ENCODE peak calls at places on chromosome 21, in six cellular contexts. V is MM.1S, L is PC-3, C is OCI-LY7, Z is HCT116, Q is GM23248. P is an unnamed sample.

GRCh38 chr21:38171723-38172344 is 85.0 kb upstream of the KCNJ15 start:
- DNase-seq in L (peak; percentile 55), Z (no peak), C (no peak), V (no peak), Q (peak; percentile 53), P (peak; percentile 72)

GRCh38 chr21:38467911-38468310 is 30.4 kb downstream of the ERG start:
- DNase-seq in Z (no peak), C (no peak), V (no peak), Q (no peak), L (no peak), P (no peak)

GRCh38 chr21:14259669-14260458 is 43.9 kb downstream of the RBM11 start:
- DNase-seq in C (peak; percentile 46), V (peak; percentile 18), Z (peak; percentile 10), Q (peak; percentile 61), L (peak; percentile 72), P (peak; percentile 69)

GRCh38 chr21:41630249-41630648 is 122.3 kb upstream of the TMPRSS2 start:
- DNase-seq in C (no peak), Z (peak; percentile 86), L (peak; percentile 100), Q (peak; percentile 100), V (no peak), P (no peak)

GRCh38 chr21:39610705-39611104 is 2.0 kb upstream of the B3GALT5 start:
- DNase-seq in Z (no peak), V (no peak), Q (no peak), C (no peak), L (peak; percentile 27), P (peak; percentile 65)

GRCh38 chr21:31416465-31416864 is 72.4 kb upstream of the TIAM1 start:
- DNase-seq in C (no peak), Z (no peak), Q (peak; percentile 65), L (peak; percentile 15), V (no peak), P (no peak)

GRCh38 chr21:43933146-43933673 is 68.2 kb downstream of the AGPAT3 start:
- DNase-seq in L (no peak), Z (no peak), Q (no peak), V (no peak), C (no peak), P (no peak)

GRCh38 chr21:42313501-42313969 is 1.7 kb downstream of the TFF3 start:
- DNase-seq in C (no peak), V (peak; percentile 46), L (no peak), Q (no peak), Z (no peak), P (peak; percentile 52)

GRCh38 chr21:28521932-28522826 is 470.5 kb downstream of the LTN1 start:
- DNase-seq in L (peak; percentile 54), Q (peak; percentile 62), V (peak; percentile 33), Z (no peak), C (peak; percentile 39), P (peak; percentile 33)

GRCh38 chr21:42645211-42646075 is 8.0 kb upstream of the PDE9A start:
- DNase-seq in L (no peak), V (peak; percentile 21), Z (no peak), Q (no peak), C (no peak), P (no peak)

GRCh38 chr21:46437511-46437910 is 21.2 kb upstream of the DIP2A start:
- DNase-seq in V (no peak), L (no peak), Z (no peak), Q (no peak), C (no peak), P (no peak)

GRCh38 chr21:42400525-42400924 is 3.2 kb upstream of the UBASH3A start:
- DNase-seq in V (no peak), L (peak; percentile 23), C (no peak), Z (no peak), Q (peak; percentile 26), P (no peak)

GRCh38 chr21:37153935-37154350 is 80.9 kb downstream of the TTC3 start:
- DNase-seq in C (no peak), Z (no peak), Q (no peak), L (peak; percentile 57), V (no peak), P (peak; percentile 48)

GRCh38 chr21:29033301-29033700 is 8.8 kb downstream of the USP16 start:
- DNase-seq in L (no peak), Z (no peak), C (no peak), V (no peak), Q (no peak), P (no peak)

GRCh38 chr21:38440746-38441145 is 57.5 kb downstream of the ERG start:
- DNase-seq in Q (peak; percentile 91), C (no peak), L (peak; percentile 83), Z (no peak), V (no peak), P (peak; percentile 48)

GRCh38 chr21:25396135-25396711 is 211.1 kb downstream of the MRPL39 start:
- DNase-seq in C (no peak), Q (no peak), V (no peak), L (no peak), Z (no peak), P (no peak)

GRCh38 chr21:28712396-28712795 is 280.3 kb downstream of the LTN1 start:
- DNase-seq in Q (peak; percentile 20), C (no peak), L (no peak), Z (no peak), V (no peak), P (no peak)

GRCh38 chr21:29775462-29775861 is 164.3 kb downstream of the GRIK1 start:
- DNase-seq in V (no peak), Q (no peak), Z (no peak), C (no peak), L (no peak), P (no peak)

GRCh38 chr21:42174173-42174572 is 44.8 kb upstream of the ABCG1 start:
- DNase-seq in C (peak; percentile 47), Q (no peak), V (peak; percentile 36), L (no peak), Z (no peak), P (no peak)

GRCh38 chr21:41370840-41371697 is 9.2 kb downstream of the MX2 start:
- DNase-seq in V (no peak), C (no peak), Q (peak; percentile 10), Z (no peak), L (no peak), P (no peak)

GRCh38 chr21:39125752-39126485 is 57.3 kb downstream of the PSMG1 start:
- DNase-seq in C (peak; percentile 53), Q (peak; percentile 84), Z (peak; percentile 45), L (peak; percentile 83), V (peak; percentile 31), P (peak; percentile 78)

GRCh38 chr21:39451332-39452206 is at the start of gene SH3BGR:
- DNase-seq in Z (no peak), Q (peak; percentile 3), C (no peak), V (no peak), L (peak; percentile 12), P (peak; percentile 74)

GRCh38 chr21:42388740-42389448 is 7.0 kb downstream of the TMPRSS3 start:
- DNase-seq in V (peak; percentile 87), Z (no peak), Q (no peak), C (no peak), L (no peak), P (no peak)

GRCh38 chr21:43971201-43971991 is 40.7 kb upstream of the TRAPPC10 start:
- DNase-seq in Q (no peak), L (no peak), V (no peak), Z (no peak), C (no peak), P (no peak)

DNA sequence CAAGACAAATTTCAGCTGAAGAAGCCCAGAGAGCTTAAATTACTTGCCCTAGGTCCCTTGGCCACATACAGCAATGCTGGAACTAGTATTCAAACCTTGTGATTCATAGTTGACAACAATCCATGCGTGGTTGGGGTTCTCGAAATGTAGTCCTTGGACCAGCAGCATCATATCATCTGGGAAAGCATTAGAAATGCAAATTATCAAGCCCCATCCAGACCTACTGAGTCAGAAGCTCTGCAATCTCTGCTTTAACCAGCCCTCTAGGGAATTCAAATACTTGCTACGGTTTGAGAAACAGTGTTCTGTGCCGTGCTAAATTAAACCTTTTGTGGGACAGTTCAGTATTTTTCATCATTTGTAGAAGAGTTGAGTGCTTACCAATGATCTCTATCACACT is 65.1 kb downstream of the CLIC6 start:
- DNase-seq in L (no peak), Z (no peak), C (no peak), V (no peak), Q (peak; percentile 65), P (no peak)
- H2AFZ ChIP-seq in L (no peak overlapping the region), Z (no peak overlapping the region), C (no peak overlapping the region), V (no peak overlapping the region), Q (no peak overlapping the region), P (no peak overlapping the region)

DNA sequence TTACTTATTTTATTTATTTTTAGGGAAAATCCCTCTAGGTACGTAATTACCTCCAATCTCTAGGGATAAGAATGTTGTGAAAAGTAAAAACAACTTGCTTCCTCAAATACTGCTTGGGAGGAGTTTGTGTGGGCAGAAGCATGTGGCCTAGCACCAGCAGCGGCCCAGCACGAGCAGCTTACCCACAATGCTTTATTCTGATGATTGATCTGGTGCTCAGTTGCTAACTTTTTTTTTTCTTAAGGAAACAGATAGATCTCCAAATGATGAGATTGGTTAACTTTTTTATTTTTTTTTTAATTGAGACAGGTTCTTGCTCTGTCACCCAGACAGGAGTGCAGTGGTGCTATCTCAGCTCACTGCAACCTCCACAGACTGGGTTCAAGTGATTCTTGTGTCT is 4.2 kb downstream of the CLIC6 start:
- DNase-seq in Q (no peak), L (no peak), V (no peak), Z (no peak), C (no peak), P (no peak)
- H3K27ac ChIP-seq in Q (no peak overlapping the region), L (no peak overlapping the region), V (no peak overlapping the region), Z (no peak overlapping the region), C (no peak overlapping the region), P (no peak overlapping the region)

DNA sequence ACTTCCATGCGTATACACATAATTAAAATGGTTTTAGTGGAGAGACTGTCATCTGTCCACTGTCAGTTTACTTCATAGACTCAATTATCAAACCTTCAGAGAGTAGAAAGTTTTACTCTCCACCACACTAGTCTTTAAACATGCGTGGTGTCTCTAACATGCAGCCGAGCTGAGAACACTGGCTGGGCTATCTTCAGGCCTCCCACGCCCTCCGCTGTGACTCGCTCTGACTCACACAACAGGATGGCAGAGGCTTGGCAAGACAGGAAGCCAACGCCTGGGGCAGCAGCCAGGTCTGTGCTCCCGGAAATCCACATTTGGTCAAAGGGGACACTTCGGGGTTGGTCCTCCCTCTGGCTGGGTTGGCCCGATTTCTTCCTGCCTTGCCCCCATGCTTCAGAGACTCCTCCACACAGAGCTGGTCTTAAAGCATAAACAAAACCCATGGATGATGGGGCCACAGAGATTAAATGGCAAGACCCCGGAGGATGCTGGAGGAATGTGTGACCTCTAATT is 22.7 kb upstream of the IFNGR2 start:
- DNase-seq in L (peak; percentile 99), V (peak; percentile 96), Z (peak; percentile 94), Q (peak; percentile 99), C (peak; percentile 71), P (no peak)
- TF ChIP-seq EZH2phosphoT487 in L (no peak), V (no peak), Z (no peak), Q (no peak), C (no peak), P (no peak)

DNA sequence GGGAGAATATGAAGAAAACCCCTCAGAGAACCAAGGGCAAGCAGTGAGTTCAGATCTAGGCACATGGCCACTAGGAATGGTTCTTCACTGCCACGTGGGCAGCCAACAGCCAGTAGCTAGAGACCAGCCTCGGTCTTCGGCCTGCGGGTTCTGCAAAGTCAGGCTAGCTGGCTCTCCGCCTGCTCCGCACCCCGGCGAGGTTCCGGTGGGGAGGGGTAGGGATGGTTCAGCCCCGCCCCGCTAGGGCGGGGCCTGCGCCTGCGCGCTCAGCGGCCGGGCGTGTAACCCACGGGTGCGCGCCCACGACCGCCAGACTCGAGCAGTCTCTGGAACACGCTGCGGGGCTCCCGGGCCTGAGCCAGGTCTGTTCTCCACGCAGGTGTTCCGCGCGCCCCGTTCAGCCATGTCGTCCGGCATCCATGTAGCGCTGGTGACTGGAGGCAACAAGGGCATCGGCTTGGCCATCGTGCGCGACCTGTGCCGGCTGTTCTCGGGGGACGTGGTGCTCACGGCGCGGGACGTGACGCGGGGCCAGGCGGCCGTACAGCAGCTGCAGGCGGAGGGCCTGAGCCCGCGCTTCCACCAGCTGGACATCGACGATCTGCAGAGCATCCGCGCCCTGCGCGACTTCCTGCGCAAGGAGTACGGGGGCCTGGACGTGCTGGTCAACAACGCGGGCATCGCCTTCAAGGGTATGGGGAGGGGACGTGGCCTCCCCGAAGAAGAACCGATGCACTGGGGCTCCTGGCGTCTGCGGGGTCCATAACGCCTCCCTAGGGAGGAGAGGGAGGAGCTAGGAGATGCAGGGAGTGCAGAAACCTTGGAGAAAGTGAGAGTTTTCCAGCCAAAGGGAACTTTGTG is at the start of gene CBR1:
- DNase-seq in L (peak; percentile 93), C (peak; percentile 78), Q (peak; percentile 96), Z (no peak), V (peak; percentile 99), P (peak; percentile 72)
- H2AFZ ChIP-seq in L (peak within 1 kb of the TSS; percentile 99), C (peak within 1 kb of the TSS; percentile 86), Q (peak within 1 kb of the TSS; percentile 86), Z (no peak within 1 kb of the TSS), V (peak within 1 kb of the TSS; percentile 96), P (peak within 1 kb of the TSS; percentile 94)

P was measured in neural progenitor cell.